ENCODE peak calls at places on chromosomes 3 and 15, in ten cellular contexts. One of them, this sample, is unnamed.

GRCh38 chr3:73933585-73933984 is 308.8 kb upstream of the PDZRN3 start:
- DNase-seq in fibroblast of lung: no peak
- DNase-seq in HFF-Myc: no peak
- DNase-seq in colonic mucosa: no peak
- DNase-seq in cardiac fibroblast: no peak
- DNase-seq in BJ: no peak
- DNase-seq in psoas muscle: no peak
- DNase-seq in prostate gland: no peak
- DNase-seq in coronary artery: no peak
- DNase-seq in heart left ventricle: no peak
- DNase-seq in this sample: no peak

GRCh38 chr3:39184081-39184967 is 8.1 kb downstream of the XIRP1 start:
- DNase-seq in psoas muscle: peak; percentile 73
- DNase-seq in fibroblast of lung: no peak
- DNase-seq in heart left ventricle: peak; percentile 45
- DNase-seq in BJ: no peak
- DNase-seq in coronary artery: no peak
- DNase-seq in prostate gland: no peak
- DNase-seq in HFF-Myc: no peak
- DNase-seq in colonic mucosa: no peak
- DNase-seq in cardiac fibroblast: no peak
- DNase-seq in this sample: no peak

GRCh38 chr15:27077790-27078189 is 106.8 kb downstream of the GABRG3 start:
- DNase-seq in cardiac fibroblast: no peak
- DNase-seq in fibroblast of lung: no peak
- DNase-seq in psoas muscle: no peak
- DNase-seq in BJ: no peak
- DNase-seq in HFF-Myc: no peak
- DNase-seq in prostate gland: no peak
- DNase-seq in colonic mucosa: no peak
- DNase-seq in coronary artery: no peak
- DNase-seq in heart left ventricle: no peak
- DNase-seq in this sample: no peak

GRCh38 chr3:127157181-127157828 is 35.6 kb upstream of the PRR23E start:
- DNase-seq in colonic mucosa: no peak
- DNase-seq in BJ: no peak
- DNase-seq in fibroblast of lung: no peak
- DNase-seq in coronary artery: no peak
- DNase-seq in heart left ventricle: no peak
- DNase-seq in psoas muscle: peak; percentile 30
- DNase-seq in cardiac fibroblast: no peak
- DNase-seq in prostate gland: no peak
- DNase-seq in HFF-Myc: no peak
- DNase-seq in this sample: no peak

GRCh38 chr3:45795509-45795881 is 841 bp downstream of the SLC6A20 start:
- DNase-seq in prostate gland: no peak
- DNase-seq in HFF-Myc: no peak
- DNase-seq in heart left ventricle: no peak
- DNase-seq in BJ: no peak
- DNase-seq in psoas muscle: no peak
- DNase-seq in cardiac fibroblast: no peak
- DNase-seq in coronary artery: peak; percentile 31
- DNase-seq in colonic mucosa: no peak
- DNase-seq in fibroblast of lung: no peak
- DNase-seq in this sample: no peak

GRCh38 chr15:32802296-32802936 is 84.6 kb downstream of the GREM1 start:
- DNase-seq in heart left ventricle: no peak
- DNase-seq in psoas muscle: no peak
- DNase-seq in prostate gland: no peak
- DNase-seq in coronary artery: no peak
- DNase-seq in HFF-Myc: no peak
- DNase-seq in cardiac fibroblast: peak; percentile 82
- DNase-seq in colonic mucosa: no peak
- DNase-seq in fibroblast of lung: peak; percentile 99
- DNase-seq in BJ: peak; percentile 61
- DNase-seq in this sample: no peak

GRCh38 chr3:189393598-189393997 is 221.8 kb downstream of the TPRG1 start:
- DNase-seq in prostate gland: no peak
- DNase-seq in fibroblast of lung: no peak
- DNase-seq in BJ: no peak
- DNase-seq in HFF-Myc: no peak
- DNase-seq in colonic mucosa: no peak
- DNase-seq in coronary artery: no peak
- DNase-seq in psoas muscle: no peak
- DNase-seq in heart left ventricle: no peak
- DNase-seq in cardiac fibroblast: peak; percentile 14
- DNase-seq in this sample: no peak

GRCh38 chr15:90004252-90004651 is 3.1 kb downstream of the ZNF710 start:
- DNase-seq in BJ: no peak
- DNase-seq in fibroblast of lung: no peak
- DNase-seq in HFF-Myc: no peak
- DNase-seq in heart left ventricle: peak; percentile 38
- DNase-seq in cardiac fibroblast: peak; percentile 46
- DNase-seq in colonic mucosa: no peak
- DNase-seq in prostate gland: no peak
- DNase-seq in psoas muscle: peak; percentile 62
- DNase-seq in coronary artery: no peak
- DNase-seq in this sample: no peak

GRCh38 chr3:42876401-42876800 is 722 bp upstream of the CYP8B1 start:
- DNase-seq in prostate gland: no peak
- DNase-seq in fibroblast of lung: no peak
- DNase-seq in cardiac fibroblast: no peak
- DNase-seq in heart left ventricle: no peak
- DNase-seq in HFF-Myc: no peak
- DNase-seq in colonic mucosa: no peak
- DNase-seq in coronary artery: no peak
- DNase-seq in BJ: no peak
- DNase-seq in psoas muscle: no peak
- DNase-seq in this sample: no peak

GRCh38 chr3:4824948-4825325 is 154.3 kb upstream of the BHLHE40 start:
- DNase-seq in prostate gland: no peak
- DNase-seq in psoas muscle: no peak
- DNase-seq in BJ: peak; percentile 36
- DNase-seq in coronary artery: no peak
- DNase-seq in colonic mucosa: no peak
- DNase-seq in HFF-Myc: peak; percentile 11
- DNase-seq in heart left ventricle: no peak
- DNase-seq in cardiac fibroblast: peak; percentile 30
- DNase-seq in fibroblast of lung: peak; percentile 91
- DNase-seq in this sample: no peak
- H3K4me3 ChIP-seq in prostate gland: no peak overlapping the region
- H3K4me3 ChIP-seq in psoas muscle: peak overlapping the region; percentile 45
- H3K4me3 ChIP-seq in BJ: no peak overlapping the region
- H3K4me3 ChIP-seq in coronary artery: no peak overlapping the region
- H3K4me3 ChIP-seq in colonic mucosa: no peak overlapping the region
- H3K4me3 ChIP-seq in HFF-Myc: no peak overlapping the region
- H3K4me3 ChIP-seq in heart left ventricle: no peak overlapping the region
- H3K4me3 ChIP-seq in cardiac fibroblast: no peak overlapping the region
- H3K4me3 ChIP-seq in fibroblast of lung: no peak overlapping the region
- H3K4me3 ChIP-seq in this sample: no peak overlapping the region

DNA sequence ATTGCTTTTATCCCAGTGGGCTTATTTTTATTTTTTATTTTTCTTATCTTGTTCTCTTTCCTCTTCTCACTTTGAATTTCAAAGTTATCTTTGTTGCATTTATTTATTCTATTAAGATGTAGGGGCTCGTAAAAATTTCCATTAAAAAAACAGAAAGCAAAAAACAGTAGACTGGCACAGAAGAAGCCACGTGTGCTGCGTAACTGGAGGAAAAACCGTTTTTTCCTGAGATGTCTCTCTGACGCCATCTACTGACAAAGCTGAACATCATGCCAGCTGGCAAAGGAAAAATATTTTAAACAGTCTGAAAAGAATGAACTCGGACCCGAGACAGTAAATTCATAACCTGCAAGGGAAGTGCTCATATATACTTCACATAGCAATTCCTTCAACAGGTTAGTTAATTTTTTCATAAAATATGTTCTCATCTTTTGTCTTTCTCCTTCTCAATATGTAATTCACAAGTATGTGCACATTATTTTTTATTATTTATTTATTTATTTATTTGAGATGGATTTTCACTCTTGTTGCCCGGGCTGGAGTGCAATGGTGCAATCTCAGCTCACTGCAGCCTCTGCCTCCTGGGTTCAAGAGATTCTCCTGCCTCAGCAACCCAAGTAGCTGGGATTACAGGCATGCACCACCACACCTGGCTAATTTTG is 10.5 kb upstream of the MFSD1 start:
- DNase-seq in prostate gland: no peak
- DNase-seq in psoas muscle: no peak
- DNase-seq in fibroblast of lung: peak; percentile 83
- DNase-seq in heart left ventricle: no peak
- DNase-seq in coronary artery: no peak
- DNase-seq in BJ: no peak
- DNase-seq in colonic mucosa: no peak
- DNase-seq in cardiac fibroblast: peak; percentile 88
- DNase-seq in HFF-Myc: no peak
- DNase-seq in this sample: no peak
- TF ChIP-seq CTCF in prostate gland: peak; percentile 80
- TF ChIP-seq CTCF in psoas muscle: peak; percentile 59
- TF ChIP-seq CTCF in fibroblast of lung: peak; percentile 70
- TF ChIP-seq CTCF in heart left ventricle: peak; percentile 81
- TF ChIP-seq CTCF in coronary artery: peak; percentile 54
- TF ChIP-seq CTCF in BJ: peak; percentile 79
- TF ChIP-seq CTCF in colonic mucosa: peak; percentile 84
- TF ChIP-seq CTCF in cardiac fibroblast: peak; percentile 69
- TF ChIP-seq CTCF in HFF-Myc: peak; percentile 76
- TF ChIP-seq CTCF in this sample: peak; percentile 89

DNA sequence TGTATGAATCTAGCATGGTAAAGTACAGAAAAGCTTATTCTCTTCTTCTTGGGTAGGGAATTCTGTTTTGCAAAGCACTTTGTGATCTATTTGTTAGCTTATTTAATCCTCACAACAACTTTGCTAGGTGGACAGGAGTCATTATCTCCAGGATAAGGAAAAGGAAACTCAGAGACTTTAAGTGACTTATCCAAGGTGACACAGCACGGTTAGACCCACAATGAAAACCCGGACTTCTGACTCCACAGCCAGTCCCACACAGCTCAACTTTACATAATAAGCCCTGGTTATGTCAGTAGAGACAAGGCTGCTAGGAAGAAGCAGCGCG is 384 bp upstream of the NDUFB4 start:
- DNase-seq in colonic mucosa: no peak
- DNase-seq in fibroblast of lung: no peak
- DNase-seq in psoas muscle: no peak
- DNase-seq in prostate gland: no peak
- DNase-seq in BJ: no peak
- DNase-seq in HFF-Myc: no peak
- DNase-seq in coronary artery: no peak
- DNase-seq in cardiac fibroblast: no peak
- DNase-seq in heart left ventricle: no peak
- DNase-seq in this sample: no peak
- H3K4me3 ChIP-seq in colonic mucosa: peak overlapping the region; percentile 64
- H3K4me3 ChIP-seq in fibroblast of lung: peak overlapping the region; percentile 94
- H3K4me3 ChIP-seq in psoas muscle: peak overlapping the region; percentile 71
- H3K4me3 ChIP-seq in prostate gland: peak overlapping the region; percentile 69
- H3K4me3 ChIP-seq in BJ: peak overlapping the region; percentile 95
- H3K4me3 ChIP-seq in HFF-Myc: peak overlapping the region; percentile 90
- H3K4me3 ChIP-seq in coronary artery: peak overlapping the region; percentile 82
- H3K4me3 ChIP-seq in cardiac fibroblast: peak overlapping the region; percentile 78
- H3K4me3 ChIP-seq in heart left ventricle: peak overlapping the region; percentile 61
- H3K4me3 ChIP-seq in this sample: peak overlapping the region; percentile 81

DNA sequence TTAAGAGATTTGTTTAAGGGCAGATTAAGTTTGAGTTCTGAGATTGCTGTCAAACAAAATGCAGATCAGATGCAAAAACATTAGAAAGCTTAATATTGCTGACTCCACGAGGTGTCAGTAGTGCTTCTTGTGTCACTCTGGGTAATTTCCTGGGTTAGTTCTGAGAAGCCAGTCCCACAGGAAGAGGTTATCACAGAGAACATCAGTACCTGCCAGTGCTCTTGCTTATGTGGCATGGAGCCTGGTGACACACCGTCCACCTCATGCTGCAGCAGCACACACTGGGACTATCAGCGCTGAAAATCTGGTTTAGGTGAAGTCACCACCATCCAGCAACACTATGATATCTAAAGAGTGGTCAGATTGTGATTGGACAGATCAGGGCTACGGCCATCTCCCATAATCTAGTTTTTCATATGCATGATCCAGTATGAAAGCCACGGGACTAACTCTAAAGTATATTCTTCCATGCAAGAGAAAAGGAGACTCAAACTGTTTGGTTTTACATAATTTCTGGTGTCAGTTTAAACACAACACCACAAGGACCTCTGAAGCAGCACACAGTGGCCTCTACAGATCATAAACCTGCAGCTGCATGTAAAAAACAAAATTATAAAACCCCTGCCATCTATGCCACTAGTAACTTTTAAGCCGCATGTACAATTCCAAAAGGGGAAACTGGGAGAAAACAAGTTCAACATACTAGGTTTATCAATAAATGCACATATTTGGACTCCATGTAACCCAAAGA is 36.1 kb upstream of the MYO5C start:
- DNase-seq in prostate gland: peak; percentile 10
- DNase-seq in cardiac fibroblast: peak; percentile 64
- DNase-seq in coronary artery: no peak
- DNase-seq in psoas muscle: no peak
- DNase-seq in HFF-Myc: no peak
- DNase-seq in heart left ventricle: no peak
- DNase-seq in fibroblast of lung: peak; percentile 64
- DNase-seq in colonic mucosa: no peak
- DNase-seq in BJ: no peak
- DNase-seq in this sample: peak; percentile 93
- TF ChIP-seq CTCF in prostate gland: peak; percentile 43
- TF ChIP-seq CTCF in cardiac fibroblast: peak; percentile 48
- TF ChIP-seq CTCF in coronary artery: no peak
- TF ChIP-seq CTCF in psoas muscle: peak; percentile 30
- TF ChIP-seq CTCF in HFF-Myc: peak; percentile 24
- TF ChIP-seq CTCF in heart left ventricle: peak; percentile 30
- TF ChIP-seq CTCF in fibroblast of lung: peak; percentile 24
- TF ChIP-seq CTCF in colonic mucosa: peak; percentile 27
- TF ChIP-seq CTCF in BJ: peak; percentile 49
- TF ChIP-seq CTCF in this sample: peak; percentile 85

This sample was measured in LNCaP clone FGC.